ENCODE peak calls at places on chromosomes 13 and 19, in ten cellular contexts. J is endothelial cell; Q is stimulated activated CD4-positive, alpha-beta T cell treated with anti-CD3 and anti-CD28 coated beads, TNF-alpha, amount 100 ng/mL, for 1 hour; X is activated CD8-positive, alpha-beta memory T cell treated with anti-CD3 and anti-CD28 coated beads, Interleukin-2, amount 10 ng/mL, durations not matched to agents 7 days and 5 days; G is NT2/D1; K is stimulated activated CD8-positive, alpha-beta memory T cell treated with anti-CD3 and anti-CD28 coated beads, Interleukin-4, amount 100 ng/mL, for 1 hour; B is hepatocyte; U is LHCN-M2; F is NCI-H2107; V is NAMALWA. W is an unnamed sample.

GRCh38 chr19:3129112-3129511 is 6.7 kb upstream of the GNA15 start:
- DNase-seq in J (no peak), Q (no peak), X (no peak), G (no peak), K (no peak), B (no peak), U (peak; percentile 56), F (no peak), V (peak; percentile 28), W (no peak)

GRCh38 chr13:113489549-113490495 is 689 bp downstream of the DCUN1D2 start:
- DNase-seq in J (peak; percentile 44), Q (peak; percentile 25), X (peak; percentile 63), G (no peak), K (no peak), B (peak; percentile 69), U (peak; percentile 48), F (no peak), V (peak; percentile 62), W (peak; percentile 17)

GRCh38 chr19:13861714-13862531 is 15.0 kb upstream of the NANOS3 start:
- DNase-seq in J (peak; percentile 98), Q (peak; percentile 85), X (peak; percentile 94), G (peak; percentile 71), K (peak; percentile 83), B (peak; percentile 94), U (peak; percentile 86), F (peak; percentile 30), V (peak; percentile 82), W (peak; percentile 88)

GRCh38 chr13:33785384-33785783 is 32.6 kb upstream of the RFC3 start:
- DNase-seq in J (no peak), Q (no peak), X (no peak), G (no peak), K (no peak), B (no peak), U (no peak), F (no peak), V (no peak), W (no peak)

GRCh38 chr19:30314056-30314804 is 58.0 kb upstream of the ZNF536 start:
- DNase-seq in J (no peak), Q (no peak), X (no peak), G (no peak), K (no peak), B (peak; percentile 46), U (no peak), F (no peak), V (no peak), W (no peak)

GRCh38 chr13:66634384-66634783 is 595.8 kb downstream of the PCDH9 start:
- DNase-seq in J (no peak), Q (no peak), X (no peak), G (no peak), K (no peak), B (no peak), U (peak; percentile 36), F (no peak), V (no peak), W (no peak)

GRCh38 chr19:47232422-47233211 is 1.6 kb upstream of the BBC3 start:
- DNase-seq in J (no peak), Q (no peak), X (no peak), G (no peak), K (no peak), B (no peak), U (peak; percentile 73), F (no peak), V (peak; percentile 79), W (no peak)

GRCh38 chr13:79406597-79406908 is 498 bp upstream of the RBM26 start:
- DNase-seq in J (no peak), Q (no peak), X (no peak), G (no peak), K (no peak), B (no peak), U (no peak), F (no peak), V (no peak), W (no peak)

GRCh38 chr19:1119475-1120217 is 15.9 kb downstream of the GPX4 start:
- DNase-seq in J (no peak), Q (no peak), X (no peak), G (no peak), K (no peak), B (no peak), U (no peak), F (no peak), V (no peak), W (no peak)

GRCh38 chr19:2888739-2889224 is 11.9 kb upstream of the ZNF57 start:
- DNase-seq in J (no peak), Q (peak; percentile 30), X (peak; percentile 65), G (peak; percentile 76), K (peak; percentile 31), B (no peak), U (no peak), F (no peak), V (no peak), W (no peak)

GRCh38 chr13:62014299-62014698 is 598.6 kb upstream of the PCDH20 start:
- DNase-seq in J (no peak), Q (no peak), X (no peak), G (no peak), K (no peak), B (peak; percentile 6), U (no peak), F (peak; percentile 8), V (peak; percentile 80), W (no peak)

GRCh38 chr19:966481-967088 is 17.6 kb upstream of the WDR18 start:
- DNase-seq in J (no peak), Q (no peak), X (no peak), G (no peak), K (no peak), B (no peak), U (peak; percentile 58), F (no peak), V (no peak), W (no peak)

GRCh38 chr13:28659611-28659970 is 661 bp downstream of the POMP start:
- DNase-seq in J (no peak), Q (no peak), X (no peak), G (no peak), K (no peak), B (peak; percentile 22), U (peak; percentile 42), F (no peak), V (no peak), W (no peak)

GRCh38 chr13:25738342-25738771 is 313.5 kb downstream of the SHISA2 start:
- DNase-seq in J (no peak), Q (no peak), X (no peak), G (no peak), K (no peak), B (peak; percentile 56), U (peak; percentile 93), F (peak; percentile 47), V (no peak), W (no peak)

GRCh38 chr13:97528518-97528917 is 94.5 kb downstream of the RAP2A start:
- DNase-seq in J (no peak), Q (no peak), X (no peak), G (no peak), K (no peak), B (no peak), U (no peak), F (no peak), V (no peak), W (no peak)

GRCh38 chr19:40254714-40255418 is 28.4 kb upstream of the CCNP start:
- DNase-seq in J (no peak), Q (no peak), X (no peak), G (no peak), K (no peak), B (no peak), U (no peak), F (no peak), V (no peak), W (no peak)

GRCh38 chr13:114283581-114283980 is 2.2 kb downstream of the UPF3A start:
- DNase-seq in J (no peak), Q (no peak), X (no peak), G (no peak), K (no peak), B (peak; percentile 21), U (no peak), F (no peak), V (peak; percentile 21), W (no peak)

GRCh38 chr19:35868172-35868822 is at the start of gene APLP1:
- DNase-seq in J (peak; percentile 65), Q (peak; percentile 64), X (peak; percentile 68), G (no peak), K (no peak), B (peak; percentile 85), U (peak; percentile 26), F (peak; percentile 49), V (no peak), W (peak; percentile 78)

GRCh38 chr13:29561918-29562317 is 33.6 kb downstream of the SLC7A1 start:
- DNase-seq in J (no peak), Q (no peak), X (no peak), G (no peak), K (no peak), B (no peak), U (peak; percentile 49), F (no peak), V (no peak), W (no peak)

GRCh38 chr19:38549061-38549460 is 68.7 kb downstream of the MAP4K1 start:
- DNase-seq in J (no peak), Q (no peak), X (no peak), G (no peak), K (no peak), B (no peak), U (no peak), F (no peak), V (no peak), W (no peak)

GRCh38 chr13:28611654-28612131 is 47.2 kb upstream of the POMP start:
- DNase-seq in J (no peak), Q (no peak), X (peak; percentile 54), G (no peak), K (no peak), B (no peak), U (no peak), F (no peak), V (no peak), W (no peak)

GRCh38 chr13:25945596-25945995 is 106.2 kb downstream of the SHISA2 start:
- DNase-seq in J (no peak), Q (no peak), X (no peak), G (no peak), K (no peak), B (peak; percentile 41), U (peak; percentile 56), F (no peak), V (no peak), W (no peak)

GRCh38 chr19:5691205-5691929 is 1.3 kb downstream of the RPL36 start:
- DNase-seq in J (no peak), Q (peak; percentile 54), X (peak; percentile 55), G (no peak), K (no peak), B (peak; percentile 57), U (peak; percentile 31), F (no peak), V (peak; percentile 55), W (no peak)

GRCh38 chr19:47272448-47273312 is 2.0 kb upstream of the INAFM1 start:
- DNase-seq in J (no peak), Q (peak; percentile 47), X (no peak), G (no peak), K (no peak), B (no peak), U (no peak), F (no peak), V (no peak), W (no peak)

GRCh38 chr19:4083677-4084546 is 17.2 kb upstream of the ZBTB7A start:
- DNase-seq in J (no peak), Q (no peak), X (peak; percentile 86), G (no peak), K (no peak), B (peak; percentile 60), U (no peak), F (no peak), V (no peak), W (no peak)

GRCh38 chr13:77022341-77022740 is 4.6 kb downstream of the FBXL3 start:
- DNase-seq in J (no peak), Q (no peak), X (no peak), G (no peak), K (no peak), B (peak; percentile 19), U (no peak), F (no peak), V (no peak), W (no peak)

GRCh38 chr19:38304352-38304865 is 358 bp downstream of the C19orf33 start:
- DNase-seq in J (no peak), Q (no peak), X (no peak), G (no peak), K (no peak), B (no peak), U (no peak), F (no peak), V (no peak), W (no peak)

GRCh38 chr13:52744842-52745241 is 5.2 kb upstream of the CNMD start:
- DNase-seq in J (no peak), Q (no peak), X (no peak), G (no peak), K (no peak), B (no peak), U (no peak), F (no peak), V (no peak), W (no peak)